ENCODE peak calls at places on chromosomes 3 and 15, in five cellular contexts. One of them, this sample, is unnamed.

GRCh38 chr3:125186261-125186770 is 26.2 kb downstream of the SLC12A8 start:
- DNase-seq in testis: peak; percentile 56
- DNase-seq in transverse colon: no peak
- DNase-seq in heart left ventricle: no peak
- DNase-seq in K562: no peak
- DNase-seq in this sample: peak; percentile 35

GRCh38 chr3:176046717-176047116 is 1150.6 kb downstream of the TBL1XR1 start:
- DNase-seq in heart left ventricle: no peak
- DNase-seq in transverse colon: no peak
- DNase-seq in K562: no peak
- DNase-seq in testis: no peak
- DNase-seq in this sample: no peak

GRCh38 chr3:147737411-147737810 is 328.2 kb downstream of the ZIC1 start:
- DNase-seq in testis: no peak
- DNase-seq in heart left ventricle: no peak
- DNase-seq in K562: no peak
- DNase-seq in transverse colon: no peak
- DNase-seq in this sample: no peak

GRCh38 chr3:64117483-64117882 is 94.2 kb upstream of the PSMD6 start:
- DNase-seq in testis: no peak
- DNase-seq in heart left ventricle: no peak
- DNase-seq in K562: no peak
- DNase-seq in transverse colon: no peak
- DNase-seq in this sample: no peak

GRCh38 chr3:64382171-64382570 is 156.9 kb upstream of the PRICKLE2 start:
- DNase-seq in testis: no peak
- DNase-seq in K562: no peak
- DNase-seq in transverse colon: no peak
- DNase-seq in heart left ventricle: no peak
- DNase-seq in this sample: no peak

GRCh38 chr3:108008931-108009635 is 81.7 kb downstream of the CD47 start:
- DNase-seq in heart left ventricle: no peak
- DNase-seq in transverse colon: no peak
- DNase-seq in K562: no peak
- DNase-seq in testis: no peak
- DNase-seq in this sample: no peak

GRCh38 chr15:84833447-84833846 is 16.3 kb downstream of the ALPK3 start:
- DNase-seq in testis: no peak
- DNase-seq in heart left ventricle: no peak
- DNase-seq in transverse colon: no peak
- DNase-seq in K562: no peak
- DNase-seq in this sample: peak; percentile 47

GRCh38 chr3:120348065-120348980 is 831 bp downstream of the LRRC58 start:
- DNase-seq in testis: no peak
- DNase-seq in K562: peak; percentile 29
- DNase-seq in transverse colon: no peak
- DNase-seq in heart left ventricle: no peak
- DNase-seq in this sample: no peak

GRCh38 chr15:76208786-76209424 is 102.4 kb downstream of the ETFA start:
- DNase-seq in heart left ventricle: no peak
- DNase-seq in K562: no peak
- DNase-seq in transverse colon: no peak
- DNase-seq in testis: no peak
- DNase-seq in this sample: no peak

GRCh38 chr3:18827664-18828063 is 320.6 kb upstream of the KCNH8 start:
- DNase-seq in heart left ventricle: no peak
- DNase-seq in testis: no peak
- DNase-seq in transverse colon: no peak
- DNase-seq in K562: no peak
- DNase-seq in this sample: no peak

GRCh38 chr3:56796202-56796601 is 5.5 kb downstream of the ARHGEF3 start:
- DNase-seq in heart left ventricle: no peak
- DNase-seq in transverse colon: no peak
- DNase-seq in testis: no peak
- DNase-seq in K562: no peak
- DNase-seq in this sample: no peak

GRCh38 chr3:187291001-187291511 is 481 bp downstream of the MASP1 start:
- DNase-seq in testis: peak; percentile 32
- DNase-seq in K562: no peak
- DNase-seq in heart left ventricle: no peak
- DNase-seq in transverse colon: no peak
- DNase-seq in this sample: peak; percentile 60

GRCh38 chr3:9622438-9622837 is 26.9 kb upstream of the MTMR14 start:
- DNase-seq in K562: no peak
- DNase-seq in heart left ventricle: no peak
- DNase-seq in testis: no peak
- DNase-seq in transverse colon: no peak
- DNase-seq in this sample: peak; percentile 55

GRCh38 chr3:133573629-133574194 is at the start of gene CDV3:
- DNase-seq in transverse colon: no peak
- DNase-seq in heart left ventricle: peak; percentile 76
- DNase-seq in testis: no peak
- DNase-seq in K562: peak; percentile 63
- DNase-seq in this sample: peak; percentile 40

GRCh38 chr3:136021798-136022197 is 56.3 kb downstream of the PPP2R3A start:
- DNase-seq in heart left ventricle: no peak
- DNase-seq in transverse colon: no peak
- DNase-seq in K562: no peak
- DNase-seq in testis: no peak
- DNase-seq in this sample: no peak

GRCh38 chr3:69012111-69012835 is 1.2 kb downstream of the EOGT start:
- DNase-seq in heart left ventricle: peak; percentile 49
- DNase-seq in testis: peak; percentile 33
- DNase-seq in K562: no peak
- DNase-seq in transverse colon: peak; percentile 19
- DNase-seq in this sample: peak; percentile 51

GRCh38 chr3:8499181-8499611 is 2.4 kb upstream of the LMCD1 start:
- DNase-seq in K562: no peak
- DNase-seq in transverse colon: no peak
- DNase-seq in heart left ventricle: no peak
- DNase-seq in testis: peak; percentile 54
- DNase-seq in this sample: no peak

GRCh38 chr3:73140772-73141434 is 79.4 kb downstream of the EBLN2 start:
- DNase-seq in testis: no peak
- DNase-seq in K562: no peak
- DNase-seq in transverse colon: no peak
- DNase-seq in heart left ventricle: no peak
- DNase-seq in this sample: peak; percentile 31

GRCh38 chr15:64651573-64652260 is 123.7 kb downstream of the RBPMS2 start:
- DNase-seq in testis: no peak
- DNase-seq in transverse colon: no peak
- DNase-seq in heart left ventricle: no peak
- DNase-seq in K562: no peak
- DNase-seq in this sample: no peak

GRCh38 chr3:44179251-44179650 is 62.4 kb upstream of the TOPAZ1 start:
- DNase-seq in transverse colon: no peak
- DNase-seq in testis: no peak
- DNase-seq in K562: no peak
- DNase-seq in heart left ventricle: no peak
- DNase-seq in this sample: no peak

GRCh38 chr3:101847328-101847727 is 2.0 kb upstream of the NFKBIZ start:
- DNase-seq in testis: no peak
- DNase-seq in transverse colon: no peak
- DNase-seq in K562: no peak
- DNase-seq in heart left ventricle: no peak
- DNase-seq in this sample: no peak

GRCh38 chr15:99324082-99324620 is 72.9 kb downstream of the LRRC28 start:
- DNase-seq in transverse colon: no peak
- DNase-seq in testis: no peak
- DNase-seq in K562: no peak
- DNase-seq in heart left ventricle: peak; percentile 34
- DNase-seq in this sample: no peak

GRCh38 chr3:101900736-101901135 is 51.4 kb downstream of the NFKBIZ start:
- DNase-seq in K562: no peak
- DNase-seq in testis: no peak
- DNase-seq in heart left ventricle: no peak
- DNase-seq in transverse colon: no peak
- DNase-seq in this sample: no peak

GRCh38 chr15:48177383-48177874 is 666 bp downstream of the MYEF2 start:
- DNase-seq in transverse colon: no peak
- DNase-seq in testis: peak; percentile 20
- DNase-seq in K562: no peak
- DNase-seq in heart left ventricle: no peak
- DNase-seq in this sample: no peak

GRCh38 chr15:63458794-63459395 is 45.5 kb upstream of the USP3 start:
- DNase-seq in K562: no peak
- DNase-seq in heart left ventricle: no peak
- DNase-seq in testis: no peak
- DNase-seq in transverse colon: no peak
- DNase-seq in this sample: no peak
- H3K4me1 ChIP-seq in K562: peaks cover 5% of the 10 kb centered on the region
- H3K4me1 ChIP-seq in heart left ventricle: no peaks in the 10 kb centered on the region
- H3K4me1 ChIP-seq in testis: peaks cover 3% of the 10 kb centered on the region
- H3K4me1 ChIP-seq in transverse colon: peaks cover 44% of the 10 kb centered on the region
- H3K4me1 ChIP-seq in this sample: no peaks in the 10 kb centered on the region

GRCh38 chr15:42730135-42730534 is 6.8 kb downstream of the CDAN1 start:
- DNase-seq in heart left ventricle: no peak
- DNase-seq in K562: no peak
- DNase-seq in testis: no peak
- DNase-seq in transverse colon: no peak
- DNase-seq in this sample: no peak

GRCh38 chr15:42727740-42728355 is 9.1 kb downstream of the CDAN1 start:
- DNase-seq in transverse colon: no peak
- DNase-seq in testis: no peak
- DNase-seq in heart left ventricle: no peak
- DNase-seq in K562: no peak
- DNase-seq in this sample: no peak

GRCh38 chr15:42729409-42729808 is 7.5 kb downstream of the CDAN1 start:
- DNase-seq in transverse colon: no peak
- DNase-seq in testis: no peak
- DNase-seq in K562: no peak
- DNase-seq in heart left ventricle: no peak
- DNase-seq in this sample: no peak

GRCh38 chr15:42728975-42729374 is 8.0 kb downstream of the CDAN1 start:
- DNase-seq in K562: peak; percentile 40
- DNase-seq in transverse colon: no peak
- DNase-seq in testis: no peak
- DNase-seq in heart left ventricle: no peak
- DNase-seq in this sample: no peak

DNA sequence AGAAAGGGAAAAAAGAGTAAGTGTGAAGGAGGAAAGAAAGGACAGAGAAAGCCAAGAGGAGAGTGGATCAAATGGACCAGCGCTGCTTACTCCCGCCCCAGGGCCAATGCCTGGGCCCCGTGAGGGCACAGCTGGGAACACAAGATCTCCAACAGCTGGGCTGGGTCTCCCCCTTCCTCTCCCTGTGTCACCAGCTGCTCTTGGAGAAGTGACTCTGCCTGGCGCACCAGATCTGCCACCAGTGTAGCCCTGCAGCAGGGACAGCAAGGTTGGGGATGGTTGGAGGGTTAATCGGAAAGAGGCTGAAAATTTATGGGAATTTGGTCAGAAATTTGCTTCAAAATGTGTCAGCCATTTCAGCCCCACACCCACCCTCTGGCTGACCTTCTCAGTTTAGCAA is 8.4 kb downstream of the CDAN1 start:
- DNase-seq in transverse colon: no peak
- DNase-seq in testis: no peak
- DNase-seq in K562: no peak
- DNase-seq in heart left ventricle: no peak
- DNase-seq in this sample: no peak
- H3K36me3 ChIP-seq in transverse colon: no peaks in the 10 kb centered on the region
- H3K36me3 ChIP-seq in testis: no peaks in the 10 kb centered on the region
- H3K36me3 ChIP-seq in K562: peaks cover 96% of the 10 kb centered on the region
- H3K36me3 ChIP-seq in heart left ventricle: peaks cover 98% of the 10 kb centered on the region
- H3K36me3 ChIP-seq in this sample: no peaks in the 10 kb centered on the region

GRCh38 chr3:138331143-138331894 is 1.7 kb upstream of the NME9 start:
- DNase-seq in testis: no peak
- DNase-seq in transverse colon: no peak
- DNase-seq in heart left ventricle: no peak
- DNase-seq in K562: no peak
- DNase-seq in this sample: no peak

GRCh38 chr3:138329984-138330293 is 288 bp upstream of the NME9 start:
- DNase-seq in heart left ventricle: no peak
- DNase-seq in K562: no peak
- DNase-seq in transverse colon: no peak
- DNase-seq in testis: no peak
- DNase-seq in this sample: no peak

GRCh38 chr3:138327831-138328230 is 1.8 kb downstream of the NME9 start:
- DNase-seq in K562: no peak
- DNase-seq in heart left ventricle: no peak
- DNase-seq in testis: no peak
- DNase-seq in transverse colon: no peak
- DNase-seq in this sample: no peak

GRCh38 chr3:138328341-138328740 is 1.3 kb downstream of the NME9 start:
- DNase-seq in testis: no peak
- DNase-seq in K562: peak; percentile 15
- DNase-seq in transverse colon: no peak
- DNase-seq in heart left ventricle: no peak
- DNase-seq in this sample: no peak

GRCh38 chr3:138329127-138329983 is at the start of gene NME9:
- DNase-seq in testis: peak; percentile 96
- DNase-seq in heart left ventricle: peak; percentile 92
- DNase-seq in K562: peak; percentile 95
- DNase-seq in transverse colon: peak; percentile 86
- DNase-seq in this sample: peak; percentile 82
- TF ChIP-seq POLR2A in testis: no peak
- TF ChIP-seq POLR2A in heart left ventricle: no peak
- TF ChIP-seq POLR2A in K562: no peak
- TF ChIP-seq POLR2A in transverse colon: no peak
- TF ChIP-seq POLR2A in this sample: peak; percentile 18

GRCh38 chr3:50603261-50604109 is 8.1 kb downstream of the CISH start:
- DNase-seq in heart left ventricle: peak; percentile 18
- DNase-seq in transverse colon: no peak
- DNase-seq in testis: no peak
- DNase-seq in K562: no peak
- DNase-seq in this sample: no peak
- H3K4me1 ChIP-seq in heart left ventricle: peaks cover 85% of the 10 kb centered on the region
- H3K4me1 ChIP-seq in transverse colon: peaks cover 79% of the 10 kb centered on the region
- H3K4me1 ChIP-seq in testis: peaks cover 66% of the 10 kb centered on the region
- H3K4me1 ChIP-seq in K562: peaks cover 76% of the 10 kb centered on the region
- H3K4me1 ChIP-seq in this sample: peaks cover 29% of the 10 kb centered on the region

GRCh38 chr3:196794467-196794866 is 54.8 kb downstream of the PAK2 start:
- DNase-seq in heart left ventricle: no peak
- DNase-seq in transverse colon: no peak
- DNase-seq in testis: no peak
- DNase-seq in K562: no peak
- DNase-seq in this sample: no peak

GRCh38 chr3:196789773-196790419 is 50.2 kb downstream of the PAK2 start:
- DNase-seq in K562: no peak
- DNase-seq in testis: no peak
- DNase-seq in heart left ventricle: no peak
- DNase-seq in transverse colon: no peak
- DNase-seq in this sample: no peak

GRCh38 chr3:196793224-196793623 is 53.6 kb downstream of the PAK2 start:
- DNase-seq in heart left ventricle: no peak
- DNase-seq in K562: no peak
- DNase-seq in testis: no peak
- DNase-seq in transverse colon: no peak
- DNase-seq in this sample: no peak

GRCh38 chr3:196790636-196791035 is 51.0 kb downstream of the PAK2 start:
- DNase-seq in testis: no peak
- DNase-seq in transverse colon: no peak
- DNase-seq in K562: no peak
- DNase-seq in heart left ventricle: no peak
- DNase-seq in this sample: no peak

GRCh38 chr3:196792771-196793170 is 53.1 kb downstream of the PAK2 start:
- DNase-seq in K562: no peak
- DNase-seq in transverse colon: no peak
- DNase-seq in testis: no peak
- DNase-seq in heart left ventricle: peak; percentile 29
- DNase-seq in this sample: no peak
- H3K36me3 ChIP-seq in K562: peaks cover 48% of the 10 kb centered on the region
- H3K36me3 ChIP-seq in transverse colon: no peaks in the 10 kb centered on the region
- H3K36me3 ChIP-seq in testis: no peaks in the 10 kb centered on the region
- H3K36me3 ChIP-seq in heart left ventricle: peaks cover 30% of the 10 kb centered on the region
- H3K36me3 ChIP-seq in this sample: no peaks in the 10 kb centered on the region

GRCh38 chr3:171347017-171347979 is 112.9 kb downstream of the TNIK start:
- DNase-seq in transverse colon: no peak
- DNase-seq in testis: no peak
- DNase-seq in K562: no peak
- DNase-seq in heart left ventricle: no peak
- DNase-seq in this sample: no peak
- TF ChIP-seq POLR2A in transverse colon: no peak
- TF ChIP-seq POLR2A in testis: no peak
- TF ChIP-seq POLR2A in K562: no peak
- TF ChIP-seq POLR2A in heart left ventricle: no peak
- TF ChIP-seq POLR2A in this sample: no peak

This sample was measured in uterus.